ENCODE peak calls at places on chromosomes 4 and X, in seven cellular contexts. I, R, U, Q, A, B and N are unnamed samples.
A peak's percentile ranks its signal among the peaks of the same experiment; 100 is the strongest.

GRCh38 chr4:140448830-140449229 is 21.4 kb upstream of the CLGN start:
- DNase-seq in B (no peak), R (no peak), A (no peak), I (peak; percentile 66), Q (no peak), U (no peak), N (no peak)

GRCh38 chrX:68114573-68115199 is 318.6 kb downstream of the OPHN1 start:
- DNase-seq in B (no peak), A (peak; percentile 16), U (no peak), Q (no peak), R (no peak), I (peak; percentile 14), N (no peak)

GRCh38 chr4:156764145-156764544 is 207.5 kb downstream of the PDGFC start:
- DNase-seq in A (no peak), R (no peak), B (no peak), U (no peak), Q (no peak), I (no peak), N (no peak)

GRCh38 chr4:158253350-158253980 is 43.2 kb downstream of the TMEM144 start:
- DNase-seq in U (no peak), Q (peak; percentile 41), I (peak; percentile 71), B (peak; percentile 84), R (no peak), A (peak; percentile 63), N (peak; percentile 88)

GRCh38 chrX:155962906-155963305 is 34.6 kb upstream of the IL9R start:
- DNase-seq in A (no peak), Q (no peak), U (no peak), B (no peak), R (no peak), I (no peak), N (no peak)

GRCh38 chr4:119210760-119211159 is 1.8 kb upstream of the USP53 start:
- DNase-seq in A (peak; percentile 68), U (no peak), R (no peak), Q (no peak), I (peak; percentile 41), B (no peak), N (no peak)

GRCh38 chr4:153151535-153152452 is 52.4 kb upstream of the TRIM2 start:
- DNase-seq in A (peak; percentile 28), B (no peak), R (no peak), U (peak; percentile 63), Q (no peak), I (peak; percentile 46), N (peak; percentile 51)

GRCh38 chrX:40087574-40088298 is 10.0 kb downstream of the BCOR start:
- DNase-seq in R (no peak), B (no peak), Q (no peak), U (no peak), I (peak; percentile 55), A (peak; percentile 79), N (no peak)

GRCh38 chr4:183264614-183265013 is 55.5 kb downstream of the CLDN22 start:
- DNase-seq in R (no peak), A (peak; percentile 87), B (no peak), I (peak; percentile 49), Q (no peak), U (no peak), N (no peak)

GRCh38 chrX:93594780-93595179 is 78.6 kb downstream of the NAP1L3 start:
- DNase-seq in I (no peak), A (no peak), Q (no peak), U (no peak), R (no peak), B (no peak), N (no peak)

DNA sequence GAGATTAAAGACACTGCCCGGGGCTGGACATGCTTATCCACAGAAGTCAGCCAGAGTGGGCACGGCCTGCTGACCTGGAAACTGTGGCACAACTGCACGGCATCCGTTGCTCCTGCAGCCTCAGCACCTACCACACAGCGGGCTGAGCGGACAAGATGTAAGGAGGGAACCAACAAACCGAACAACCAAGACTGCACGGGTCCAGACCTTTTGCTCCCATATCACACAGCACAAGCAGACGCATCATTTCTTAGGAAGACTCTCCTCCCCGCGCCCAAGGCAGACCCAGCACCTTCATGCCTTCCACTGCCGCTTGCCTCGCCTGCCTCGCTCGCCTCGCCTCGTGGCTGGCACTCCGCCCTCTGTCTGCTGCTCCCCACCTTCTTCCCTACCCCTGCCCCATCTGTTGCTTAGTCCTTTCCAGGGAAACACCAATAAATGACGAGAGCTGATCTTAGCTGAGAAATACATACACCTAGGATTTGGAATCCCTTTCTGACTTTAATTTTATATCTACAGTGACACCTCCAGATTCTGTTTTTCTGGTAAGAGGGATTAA is 79.0 kb downstream of the AFAP1 start:
- DNase-seq in Q (no peak), U (no peak), I (no peak), B (no peak), A (no peak), R (no peak), N (no peak)
- H3K4me1 ChIP-seq in Q (peaks cover 18% of the 10 kb centered on the region), U (peaks cover 17% of the 10 kb centered on the region), I (peaks cover 19% of the 10 kb centered on the region), B (peaks cover 72% of the 10 kb centered on the region), A (peaks cover 42% of the 10 kb centered on the region), R (peaks cover 44% of the 10 kb centered on the region), N (no peaks in the 10 kb centered on the region)

GRCh38 chr4:41538887-41539498 is 1.0 kb downstream of the LIMCH1 start:
- DNase-seq in U (peak; percentile 43), A (no peak), I (no peak), R (peak; percentile 20), B (no peak), Q (no peak), N (no peak)

GRCh38 chr4:41540687-41541086 is 2.7 kb downstream of the LIMCH1 start:
- DNase-seq in Q (no peak), A (no peak), U (no peak), I (no peak), B (no peak), R (no peak), N (no peak)

GRCh38 chr4:41538017-41538733 is at the start of gene LIMCH1:
- DNase-seq in I (peak; percentile 47), R (peak; percentile 73), A (no peak), B (peak; percentile 63), Q (no peak), U (peak; percentile 90), N (no peak)

GRCh38 chr4:41541697-41542096 is 3.7 kb downstream of the LIMCH1 start:
- DNase-seq in B (peak; percentile 31), U (peak; percentile 43), I (peak; percentile 28), Q (no peak), R (no peak), A (no peak), N (no peak)

GRCh38 chr4:41539711-41540110 is 1.8 kb downstream of the LIMCH1 start:
- DNase-seq in A (no peak), I (no peak), B (no peak), R (no peak), Q (no peak), U (no peak), N (no peak)
- H3K4me1 ChIP-seq in A (no peaks in the 10 kb centered on the region), I (no peaks in the 10 kb centered on the region), B (peaks cover 56% of the 10 kb centered on the region), R (peaks cover 100% of the 10 kb centered on the region), Q (no peaks in the 10 kb centered on the region), U (peaks cover 26% of the 10 kb centered on the region), N (no peaks in the 10 kb centered on the region)

GRCh38 chr4:123554263-123554662 is 157.7 kb downstream of the SPRY1 start:
- DNase-seq in Q (no peak), R (no peak), U (no peak), B (no peak), I (no peak), A (no peak), N (no peak)
- H3K4me1 ChIP-seq in Q (peaks cover 29% of the 10 kb centered on the region), R (peaks cover 27% of the 10 kb centered on the region), U (peaks cover 4% of the 10 kb centered on the region), B (peaks cover 37% of the 10 kb centered on the region), I (peaks cover 9% of the 10 kb centered on the region), A (peaks cover 19% of the 10 kb centered on the region), N (no peaks in the 10 kb centered on the region)

DNA sequence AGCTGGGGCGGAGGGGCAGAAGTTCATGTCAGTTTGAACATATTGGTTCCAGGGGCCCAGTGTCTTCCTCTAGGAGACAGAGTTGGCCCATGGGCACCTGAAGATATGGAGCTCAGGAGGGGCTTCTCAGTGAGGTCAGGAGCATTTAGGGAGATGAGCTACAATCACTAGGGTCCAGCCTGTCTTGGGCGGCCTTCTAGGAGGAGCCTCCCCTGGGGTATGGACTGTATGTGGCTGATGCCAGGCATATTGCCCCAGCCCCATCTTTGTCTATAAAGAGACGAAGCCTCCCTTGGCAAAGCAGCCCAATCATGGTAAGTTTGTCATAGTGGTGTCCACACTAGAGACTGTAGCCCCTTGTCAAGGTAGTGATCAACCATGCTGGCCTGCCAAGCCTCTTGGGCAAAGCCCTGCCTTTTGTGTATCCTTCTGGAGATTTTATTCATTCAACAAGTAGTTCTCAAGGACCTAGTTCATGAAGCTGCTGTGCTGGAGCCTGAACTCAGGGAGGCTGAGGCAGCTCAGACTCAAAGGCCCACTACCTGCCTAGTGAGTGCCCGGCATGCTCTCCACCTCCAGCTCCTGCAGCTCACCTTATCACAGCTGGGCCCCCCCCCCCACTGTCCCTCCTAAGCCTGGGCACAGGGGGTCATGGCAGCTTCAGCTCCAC is 5.4 kb upstream of the CNGA2 start:
- DNase-seq in I (no peak), U (no peak), Q (no peak), A (no peak), R (no peak), B (no peak), N (no peak)
- H3K4me1 ChIP-seq in I (no peaks in the 10 kb centered on the region), U (no peaks in the 10 kb centered on the region), Q (no peaks in the 10 kb centered on the region), A (no peaks in the 10 kb centered on the region), R (peaks cover 11% of the 10 kb centered on the region), B (no peaks in the 10 kb centered on the region), N (no peaks in the 10 kb centered on the region)

DNA sequence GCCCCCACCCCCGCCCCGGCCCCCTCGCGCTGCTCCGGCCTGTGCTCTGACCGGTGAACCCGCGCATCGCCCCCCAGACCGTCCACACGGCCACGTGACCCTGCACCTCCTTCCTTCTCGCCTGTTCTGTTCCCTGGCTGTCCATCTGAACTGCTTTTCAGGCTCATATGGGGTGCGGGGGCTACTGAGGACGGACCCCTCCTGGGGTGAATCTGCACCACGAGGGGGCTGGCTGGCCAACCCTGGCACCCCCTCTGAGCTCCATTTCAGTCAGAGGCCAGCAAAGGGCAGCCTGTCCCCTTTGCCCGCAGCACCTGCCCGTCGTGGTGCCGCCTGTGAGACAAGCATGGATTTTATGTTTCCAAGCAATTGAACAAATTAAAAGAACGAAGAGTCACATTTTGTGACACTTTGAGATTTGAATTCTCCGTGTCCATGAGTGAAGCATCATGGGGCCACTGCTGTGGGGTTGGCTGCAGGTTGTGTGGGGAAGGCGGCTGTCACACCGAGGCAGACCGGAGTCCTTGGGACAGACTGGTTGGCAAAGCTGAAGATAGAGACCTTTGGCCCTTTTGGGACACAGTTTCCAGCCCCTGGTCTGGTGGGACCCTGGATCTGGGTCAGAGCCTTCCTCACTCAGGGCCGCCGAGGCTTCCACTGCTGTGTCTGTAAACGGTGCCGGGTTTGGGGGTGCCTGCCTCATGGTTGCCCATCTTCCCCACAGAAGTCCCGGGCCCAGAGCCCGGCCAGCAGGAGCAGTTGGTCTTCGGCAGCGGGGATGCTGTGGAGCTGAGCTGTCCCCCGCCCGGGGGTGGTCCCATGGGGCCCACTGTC is 5.7 kb downstream of the FGFR3 start:
- DNase-seq in R (no peak), B (no peak), Q (no peak), A (no peak), I (no peak), U (no peak), N (no peak)
- H3K4me1 ChIP-seq in R (peaks cover 23% of the 10 kb centered on the region), B (peaks cover 20% of the 10 kb centered on the region), Q (no peaks in the 10 kb centered on the region), A (peaks cover 2% of the 10 kb centered on the region), I (no peaks in the 10 kb centered on the region), U (no peaks in the 10 kb centered on the region), N (peaks cover 7% of the 10 kb centered on the region)